ENCODE peak calls at places on chromosomes 13 and 19, in eight cellular contexts. One of them, this sample, is unnamed.

GRCh38 chr13:20461481-20461859 is 64.2 kb downstream of the CRYL1 start:
- DNase-seq in suprapubic skin: no peak
- DNase-seq in psoas muscle: no peak
- DNase-seq in colonic mucosa: no peak
- DNase-seq in ascending aorta: no peak
- DNase-seq in D721Med: no peak
- DNase-seq in left ventricle myocardium inferior: no peak
- DNase-seq in HFF-Myc: peak
- DNase-seq in this sample: peak

GRCh38 chr19:50750010-50750409 is 20.3 kb upstream of the GPR32 start:
- DNase-seq in HFF-Myc: no peak
- DNase-seq in D721Med: no peak
- DNase-seq in colonic mucosa: no peak
- DNase-seq in psoas muscle: no peak
- DNase-seq in ascending aorta: no peak
- DNase-seq in suprapubic skin: no peak
- DNase-seq in left ventricle myocardium inferior: no peak
- DNase-seq in this sample: no peak

GRCh38 chr19:29269641-29270040 is 56.7 kb upstream of the UQCRFS1 start:
- DNase-seq in D721Med: no peak
- DNase-seq in psoas muscle: no peak
- DNase-seq in ascending aorta: no peak
- DNase-seq in left ventricle myocardium inferior: no peak
- DNase-seq in colonic mucosa: no peak
- DNase-seq in HFF-Myc: no peak
- DNase-seq in suprapubic skin: peak
- DNase-seq in this sample: peak

GRCh38 chr13:76668141-76668540 is 218.1 kb downstream of the KCTD12 start:
- DNase-seq in suprapubic skin: no peak
- DNase-seq in colonic mucosa: no peak
- DNase-seq in ascending aorta: no peak
- DNase-seq in psoas muscle: no peak
- DNase-seq in HFF-Myc: no peak
- DNase-seq in left ventricle myocardium inferior: no peak
- DNase-seq in D721Med: no peak
- DNase-seq in this sample: no peak

GRCh38 chr19:30648321-30648720 is 276.1 kb downstream of the ZNF536 start:
- DNase-seq in ascending aorta: peak
- DNase-seq in D721Med: no peak
- DNase-seq in suprapubic skin: no peak
- DNase-seq in colonic mucosa: no peak
- DNase-seq in psoas muscle: no peak
- DNase-seq in left ventricle myocardium inferior: no peak
- DNase-seq in HFF-Myc: no peak
- DNase-seq in this sample: no peak

GRCh38 chr19:38537071-38537847 is 80.5 kb downstream of the MAP4K1 start:
- DNase-seq in psoas muscle: no peak
- DNase-seq in HFF-Myc: no peak
- DNase-seq in colonic mucosa: no peak
- DNase-seq in suprapubic skin: no peak
- DNase-seq in ascending aorta: no peak
- DNase-seq in D721Med: no peak
- DNase-seq in left ventricle myocardium inferior: no peak
- DNase-seq in this sample: no peak

GRCh38 chr19:50694815-50695145 is 24.8 kb downstream of the SHANK1 start:
- DNase-seq in ascending aorta: no peak
- DNase-seq in HFF-Myc: no peak
- DNase-seq in left ventricle myocardium inferior: no peak
- DNase-seq in psoas muscle: no peak
- DNase-seq in suprapubic skin: no peak
- DNase-seq in D721Med: no peak
- DNase-seq in colonic mucosa: no peak
- DNase-seq in this sample: no peak

GRCh38 chr19:12331211-12331941 is 2.1 kb downstream of the ZNF563 start:
- DNase-seq in left ventricle myocardium inferior: no peak
- DNase-seq in psoas muscle: no peak
- DNase-seq in colonic mucosa: no peak
- DNase-seq in D721Med: no peak
- DNase-seq in suprapubic skin: no peak
- DNase-seq in HFF-Myc: no peak
- DNase-seq in ascending aorta: no peak
- DNase-seq in this sample: no peak

GRCh38 chr19:28705008-28705407 is 507.9 kb downstream of the UQCRFS1 start:
- DNase-seq in ascending aorta: no peak
- DNase-seq in D721Med: no peak
- DNase-seq in HFF-Myc: peak
- DNase-seq in suprapubic skin: no peak
- DNase-seq in left ventricle myocardium inferior: no peak
- DNase-seq in colonic mucosa: no peak
- DNase-seq in psoas muscle: no peak
- DNase-seq in this sample: no peak

GRCh38 chr19:42473686-42474085 is 30.9 kb upstream of the CXCL17 start:
- DNase-seq in psoas muscle: no peak
- DNase-seq in left ventricle myocardium inferior: no peak
- DNase-seq in HFF-Myc: no peak
- DNase-seq in colonic mucosa: no peak
- DNase-seq in suprapubic skin: no peak
- DNase-seq in ascending aorta: no peak
- DNase-seq in D721Med: no peak
- DNase-seq in this sample: no peak

GRCh38 chr13:40124648-40125045 is 469.2 kb downstream of the COG6 start:
- DNase-seq in D721Med: no peak
- DNase-seq in suprapubic skin: no peak
- DNase-seq in colonic mucosa: no peak
- DNase-seq in ascending aorta: no peak
- DNase-seq in HFF-Myc: no peak
- DNase-seq in left ventricle myocardium inferior: no peak
- DNase-seq in psoas muscle: no peak
- DNase-seq in this sample: no peak

GRCh38 chr13:44870456-44870929 is 118.8 kb downstream of the NUFIP1 start:
- DNase-seq in D721Med: no peak
- DNase-seq in psoas muscle: peak
- DNase-seq in colonic mucosa: peak
- DNase-seq in HFF-Myc: no peak
- DNase-seq in suprapubic skin: no peak
- DNase-seq in ascending aorta: peak
- DNase-seq in left ventricle myocardium inferior: peak
- DNase-seq in this sample: no peak

GRCh38 chr19:45739498-45740439 is 6.5 kb downstream of the MEIOSIN start:
- DNase-seq in suprapubic skin: no peak
- DNase-seq in ascending aorta: no peak
- DNase-seq in psoas muscle: no peak
- DNase-seq in D721Med: no peak
- DNase-seq in HFF-Myc: no peak
- DNase-seq in colonic mucosa: no peak
- DNase-seq in left ventricle myocardium inferior: no peak
- DNase-seq in this sample: no peak

GRCh38 chr13:104098421-104098820 is 1032.2 kb upstream of the SLC10A2 start:
- DNase-seq in left ventricle myocardium inferior: no peak
- DNase-seq in D721Med: no peak
- DNase-seq in ascending aorta: no peak
- DNase-seq in HFF-Myc: no peak
- DNase-seq in colonic mucosa: no peak
- DNase-seq in suprapubic skin: no peak
- DNase-seq in psoas muscle: no peak
- DNase-seq in this sample: no peak

GRCh38 chr19:289651-290538 is 1.3 kb downstream of the PLPP2 start:
- DNase-seq in psoas muscle: no peak
- DNase-seq in suprapubic skin: no peak
- DNase-seq in HFF-Myc: peak
- DNase-seq in left ventricle myocardium inferior: no peak
- DNase-seq in colonic mucosa: peak
- DNase-seq in D721Med: no peak
- DNase-seq in ascending aorta: no peak
- DNase-seq in this sample: no peak

GRCh38 chr13:26678330-26678729 is 82.3 kb downstream of the GPR12 start:
- DNase-seq in colonic mucosa: no peak
- DNase-seq in suprapubic skin: no peak
- DNase-seq in D721Med: no peak
- DNase-seq in left ventricle myocardium inferior: no peak
- DNase-seq in ascending aorta: no peak
- DNase-seq in psoas muscle: no peak
- DNase-seq in HFF-Myc: no peak
- DNase-seq in this sample: no peak

GRCh38 chr19:8355631-8356402 is 8.1 kb upstream of the ANGPTL4 start:
- DNase-seq in HFF-Myc: peak
- DNase-seq in ascending aorta: peak
- DNase-seq in psoas muscle: peak
- DNase-seq in D721Med: no peak
- DNase-seq in colonic mucosa: no peak
- DNase-seq in suprapubic skin: no peak
- DNase-seq in left ventricle myocardium inferior: no peak
- DNase-seq in this sample: no peak

GRCh38 chr19:41321600-41322270 is 11.8 kb downstream of the CCDC97 start:
- DNase-seq in suprapubic skin: no peak
- DNase-seq in HFF-Myc: no peak
- DNase-seq in ascending aorta: no peak
- DNase-seq in D721Med: no peak
- DNase-seq in left ventricle myocardium inferior: no peak
- DNase-seq in colonic mucosa: no peak
- DNase-seq in psoas muscle: peak
- DNase-seq in this sample: no peak

GRCh38 chr13:67619987-67620386 is 389.9 kb upstream of the PCDH9 start:
- DNase-seq in suprapubic skin: no peak
- DNase-seq in colonic mucosa: no peak
- DNase-seq in HFF-Myc: no peak
- DNase-seq in left ventricle myocardium inferior: no peak
- DNase-seq in D721Med: no peak
- DNase-seq in psoas muscle: no peak
- DNase-seq in ascending aorta: no peak
- DNase-seq in this sample: no peak

GRCh38 chr13:91647361-91647970 is 249.0 kb downstream of the GPC5 start:
- DNase-seq in colonic mucosa: peak
- DNase-seq in left ventricle myocardium inferior: no peak
- DNase-seq in D721Med: no peak
- DNase-seq in HFF-Myc: no peak
- DNase-seq in suprapubic skin: no peak
- DNase-seq in psoas muscle: no peak
- DNase-seq in ascending aorta: no peak
- DNase-seq in this sample: no peak
- TF ChIP-seq CTCF in colonic mucosa: peak
- TF ChIP-seq CTCF in left ventricle myocardium inferior: peak
- TF ChIP-seq CTCF in D721Med: peak
- TF ChIP-seq CTCF in HFF-Myc: peak
- TF ChIP-seq CTCF in suprapubic skin: no peak
- TF ChIP-seq CTCF in psoas muscle: no peak
- TF ChIP-seq CTCF in ascending aorta: peak
- TF ChIP-seq CTCF in this sample: no peak

GRCh38 chr19:54696117-54696548 is 28.1 kb upstream of the KIR3DL3 start:
- DNase-seq in colonic mucosa: no peak
- DNase-seq in D721Med: no peak
- DNase-seq in psoas muscle: no peak
- DNase-seq in ascending aorta: no peak
- DNase-seq in left ventricle myocardium inferior: no peak
- DNase-seq in HFF-Myc: no peak
- DNase-seq in suprapubic skin: no peak
- DNase-seq in this sample: no peak
- TF ChIP-seq CTCF in colonic mucosa: no peak
- TF ChIP-seq CTCF in D721Med: no peak
- TF ChIP-seq CTCF in psoas muscle: no peak
- TF ChIP-seq CTCF in ascending aorta: no peak
- TF ChIP-seq CTCF in left ventricle myocardium inferior: no peak
- TF ChIP-seq CTCF in HFF-Myc: no peak
- TF ChIP-seq CTCF in suprapubic skin: no peak
- TF ChIP-seq CTCF in this sample: no peak

DNA sequence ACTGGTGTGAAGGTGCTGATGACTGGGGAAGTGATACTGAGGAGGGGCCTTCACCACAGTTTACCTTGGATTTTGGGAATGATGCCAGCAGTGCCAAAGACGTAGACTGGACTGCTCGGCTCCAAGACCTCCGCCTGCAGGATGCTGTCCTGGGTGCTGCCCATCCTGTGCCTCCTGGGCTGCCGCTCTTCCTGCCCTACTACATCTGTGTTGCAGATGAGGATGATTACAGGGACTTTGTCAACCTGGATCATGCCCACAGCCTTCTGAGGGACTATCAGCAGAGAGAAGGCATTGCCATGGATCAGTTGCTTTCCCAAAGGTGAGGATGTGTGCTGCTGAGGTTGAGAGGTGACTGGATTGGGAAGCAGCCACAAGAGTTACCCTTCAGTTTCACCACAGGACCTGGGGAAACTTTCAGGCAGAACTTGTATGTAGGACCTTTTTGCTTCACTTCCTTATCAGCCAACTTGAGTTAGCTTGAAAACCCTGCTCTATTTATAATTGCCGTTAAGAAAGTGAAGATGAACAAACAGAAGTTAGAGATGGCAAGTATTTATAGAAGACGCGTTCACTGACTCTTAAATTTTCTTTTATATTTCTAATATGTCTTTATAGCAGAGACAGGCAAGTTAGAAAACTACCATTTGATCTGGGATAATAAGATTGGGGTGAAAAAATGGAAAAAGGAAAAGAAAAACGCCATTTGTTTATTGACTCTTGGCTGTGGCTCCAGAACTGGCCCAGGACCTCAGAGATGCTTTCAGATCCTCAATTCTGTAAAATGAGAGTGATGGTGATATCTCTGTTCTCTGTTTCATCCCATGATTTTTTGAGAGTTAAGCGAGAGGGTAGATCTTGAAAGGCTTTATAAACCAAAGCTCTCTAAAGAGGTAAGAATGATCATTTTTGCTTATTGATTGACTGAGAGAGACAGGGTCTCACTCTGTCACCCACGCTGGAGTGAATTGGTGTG is 5.3 kb downstream of the PDCD2L start:
- DNase-seq in D721Med: no peak
- DNase-seq in suprapubic skin: peak
- DNase-seq in HFF-Myc: no peak
- DNase-seq in psoas muscle: no peak
- DNase-seq in ascending aorta: no peak
- DNase-seq in left ventricle myocardium inferior: no peak
- DNase-seq in colonic mucosa: no peak
- DNase-seq in this sample: no peak
- TF ChIP-seq CTCF in D721Med: no peak
- TF ChIP-seq CTCF in suprapubic skin: no peak
- TF ChIP-seq CTCF in HFF-Myc: no peak
- TF ChIP-seq CTCF in psoas muscle: no peak
- TF ChIP-seq CTCF in ascending aorta: no peak
- TF ChIP-seq CTCF in left ventricle myocardium inferior: no peak
- TF ChIP-seq CTCF in colonic mucosa: no peak
- TF ChIP-seq CTCF in this sample: no peak

DNA sequence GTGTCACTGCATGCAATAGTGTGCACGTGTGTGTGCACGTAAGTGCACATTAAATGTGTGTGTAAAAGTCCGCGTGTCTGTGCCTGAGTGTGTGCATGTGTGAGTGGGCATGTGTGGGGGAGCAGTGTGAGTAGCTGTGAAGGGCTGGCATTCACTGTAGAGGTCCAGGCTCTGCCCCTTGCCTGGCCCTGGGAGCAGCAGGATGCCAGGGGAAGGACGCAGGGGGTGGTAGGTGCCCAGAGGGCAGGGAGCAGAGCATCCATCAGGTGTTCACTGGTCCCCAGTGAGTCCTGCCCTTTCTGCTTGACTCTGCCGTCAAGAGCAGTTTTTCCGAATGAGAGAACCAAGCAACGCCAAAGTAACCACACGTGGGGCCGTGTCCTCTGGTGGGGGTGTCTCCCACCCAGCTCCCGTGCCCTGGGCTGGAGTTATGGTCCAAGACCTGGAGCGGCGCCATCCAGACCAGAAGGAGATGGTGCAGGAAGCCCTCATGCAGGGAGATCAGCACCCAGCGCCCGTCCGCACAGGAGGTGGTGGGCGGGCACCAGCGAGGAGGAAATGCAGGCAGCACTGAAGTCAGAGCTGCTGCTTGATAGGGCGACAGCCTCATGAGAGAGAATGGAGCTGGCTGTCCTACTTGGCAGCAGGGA is 68.5 kb downstream of the TEX29 start:
- DNase-seq in ascending aorta: no peak
- DNase-seq in colonic mucosa: no peak
- DNase-seq in psoas muscle: no peak
- DNase-seq in D721Med: no peak
- DNase-seq in suprapubic skin: peak
- DNase-seq in left ventricle myocardium inferior: no peak
- DNase-seq in HFF-Myc: no peak
- DNase-seq in this sample: peak
- TF ChIP-seq CTCF in ascending aorta: no peak
- TF ChIP-seq CTCF in colonic mucosa: no peak
- TF ChIP-seq CTCF in psoas muscle: no peak
- TF ChIP-seq CTCF in D721Med: no peak
- TF ChIP-seq CTCF in suprapubic skin: no peak
- TF ChIP-seq CTCF in left ventricle myocardium inferior: no peak
- TF ChIP-seq CTCF in HFF-Myc: no peak
- TF ChIP-seq CTCF in this sample: no peak